ENCODE peak calls at places on chromosomes 5 and 9, in ten cellular contexts. Y is tibial nerve, N is suprapubic skin, O is spleen, C is endothelial cell of umbilical vein, D is uterus, P is H54, A is thyroid gland, X is body of pancreas, E is GM12892. L is an unnamed sample.

GRCh38 chr5:116514521-116514920 is 60.1 kb downstream of the SEMA6A start:
- DNase-seq in Y (no peak), N (no peak), O (no peak), C (no peak), D (no peak), P (no peak), A (no peak), X (no peak), E (no peak), L (no peak)

GRCh38 chr5:146283344-146283761 is 55.3 kb upstream of the POU4F3 start:
- DNase-seq in Y (no peak), N (no peak), O (no peak), C (peak; percentile 73), D (no peak), P (peak; percentile 76), A (no peak), X (no peak), E (no peak), L (no peak)

GRCh38 chr9:127451681-127452480 is 571 bp downstream of the LRSAM1 start:
- DNase-seq in Y (no peak), N (peak; percentile 79), O (peak; percentile 90), C (peak; percentile 65), D (peak; percentile 63), P (peak; percentile 91), A (peak; percentile 60), X (peak; percentile 40), E (peak; percentile 49), L (peak; percentile 75)

GRCh38 chr5:141882594-141883183 is 4.5 kb upstream of the PCDH1 start:
- DNase-seq in Y (no peak), N (no peak), O (no peak), C (no peak), D (no peak), P (no peak), A (no peak), X (peak; percentile 32), E (no peak), L (no peak)

GRCh38 chr5:133952729-133953567 is 15.5 kb downstream of the C5orf15 start:
- DNase-seq in Y (peak; percentile 41), N (peak; percentile 76), O (no peak), C (peak; percentile 74), D (peak; percentile 69), P (peak; percentile 66), A (peak; percentile 33), X (peak; percentile 28), E (no peak), L (no peak)

GRCh38 chr9:117737721-117738226 is 33.6 kb downstream of the TLR4 start:
- DNase-seq in Y (no peak), N (no peak), O (no peak), C (no peak), D (no peak), P (no peak), A (no peak), X (no peak), E (no peak), L (no peak)

GRCh38 chr9:98374385-98375051 is 119.1 kb upstream of the TBC1D2 start:
- DNase-seq in Y (no peak), N (peak; percentile 21), O (no peak), C (peak; percentile 45), D (no peak), P (peak; percentile 95), A (no peak), X (peak; percentile 84), E (no peak), L (peak; percentile 23)

GRCh38 chr5:66281309-66281708 is 137.2 kb downstream of the SREK1 start:
- DNase-seq in Y (no peak), N (no peak), O (no peak), C (no peak), D (no peak), P (no peak), A (no peak), X (no peak), E (no peak), L (no peak)

GRCh38 chr5:91281409-91281808 is 101.7 kb downstream of the ARRDC3 start:
- DNase-seq in Y (no peak), N (no peak), O (no peak), C (peak; percentile 90), D (no peak), P (no peak), A (peak; percentile 32), X (no peak), E (no peak), L (peak; percentile 4)

DNA sequence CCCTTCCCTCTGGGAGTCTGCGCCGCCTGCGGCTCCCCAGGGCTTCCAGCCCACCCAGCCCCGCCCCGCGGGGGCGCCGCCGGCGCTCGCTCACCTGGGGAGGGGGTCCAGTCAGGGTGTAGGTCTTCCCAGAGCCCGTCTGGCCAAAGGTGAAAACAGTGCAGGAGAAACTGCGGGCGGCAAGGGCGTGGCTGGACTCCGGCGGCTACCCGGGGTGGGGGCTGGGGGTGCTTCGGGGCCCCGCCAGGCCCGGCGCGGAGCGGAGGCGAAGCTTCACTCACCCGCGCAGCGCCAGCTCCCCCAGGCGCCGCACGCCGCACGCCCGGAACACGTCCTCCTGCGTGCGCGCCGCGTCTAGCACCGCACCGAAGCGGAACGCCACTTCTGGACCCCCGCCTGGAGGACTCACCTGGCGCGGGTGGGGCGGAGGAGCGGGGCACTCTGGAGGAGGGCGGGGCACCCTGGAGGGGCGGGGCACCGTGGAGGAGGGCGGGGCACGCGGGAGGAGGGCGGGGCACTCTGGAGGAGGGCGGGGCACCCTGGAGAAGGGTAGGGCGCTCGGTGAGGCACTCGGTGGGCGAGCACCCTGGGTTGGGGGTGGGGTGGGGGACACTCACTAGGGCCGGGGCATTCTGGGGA is 952 bp downstream of the KIF12 start:
- DNase-seq in Y (no peak), N (peak; percentile 57), O (no peak), C (no peak), D (peak; percentile 26), P (no peak), A (peak; percentile 80), X (peak; percentile 80), E (no peak), L (peak; percentile 46)
- TF ChIP-seq POLR2A in Y (no peak), N (no peak), O (no peak), C (no peak), D (no peak), P (no peak), A (no peak), X (no peak), E (no peak), L (no peak)

DNA sequence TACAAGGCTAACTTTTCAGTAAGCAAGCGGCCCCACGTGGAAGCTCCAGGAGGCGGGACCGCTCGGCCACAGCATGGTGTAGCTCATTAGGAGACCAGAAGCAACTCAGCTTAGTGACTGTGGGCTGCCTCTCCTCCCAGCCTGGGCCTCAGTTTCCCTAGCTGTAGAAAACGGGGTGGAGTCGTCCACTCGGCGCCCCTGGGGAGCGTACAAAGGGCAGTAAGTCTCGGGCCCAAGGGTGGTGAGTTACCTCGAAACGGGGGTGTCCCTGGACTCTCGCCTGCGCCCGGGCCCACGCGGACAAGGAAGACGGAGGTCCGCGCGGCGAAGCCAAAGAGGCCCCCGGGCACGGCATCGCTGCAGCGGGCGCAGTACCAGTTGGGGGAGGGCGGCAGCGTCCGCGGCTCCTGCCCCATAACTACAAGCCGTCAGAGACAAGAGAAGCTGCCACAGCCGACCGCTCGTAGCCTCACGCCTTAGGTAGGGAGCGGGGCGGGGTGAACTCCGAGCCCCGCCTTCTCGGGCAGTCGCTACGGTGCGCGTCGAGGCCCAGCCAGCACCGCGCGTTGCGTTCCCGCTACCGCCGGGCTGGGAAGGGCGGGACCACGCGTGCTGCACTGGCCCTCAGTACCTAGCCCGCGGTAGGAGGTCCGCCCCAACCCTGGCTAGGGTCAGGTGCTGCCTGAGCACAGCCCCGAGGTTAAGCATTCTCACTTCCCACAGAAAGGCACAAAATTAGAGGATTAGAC is at the start of gene GEMIN5:
- DNase-seq in Y (peak; percentile 61), N (peak; percentile 84), O (peak; percentile 97), C (peak; percentile 88), D (peak; percentile 85), P (peak; percentile 75), A (peak; percentile 82), X (peak; percentile 89), E (peak; percentile 81), L (peak; percentile 94)
- TF ChIP-seq POLR2A in Y (peak; percentile 44), N (no peak), O (no peak), C (no peak), D (no peak), P (peak; percentile 61), A (peak; percentile 67), X (peak; percentile 17), E (peak; percentile 81), L (peak; percentile 64)

DNA sequence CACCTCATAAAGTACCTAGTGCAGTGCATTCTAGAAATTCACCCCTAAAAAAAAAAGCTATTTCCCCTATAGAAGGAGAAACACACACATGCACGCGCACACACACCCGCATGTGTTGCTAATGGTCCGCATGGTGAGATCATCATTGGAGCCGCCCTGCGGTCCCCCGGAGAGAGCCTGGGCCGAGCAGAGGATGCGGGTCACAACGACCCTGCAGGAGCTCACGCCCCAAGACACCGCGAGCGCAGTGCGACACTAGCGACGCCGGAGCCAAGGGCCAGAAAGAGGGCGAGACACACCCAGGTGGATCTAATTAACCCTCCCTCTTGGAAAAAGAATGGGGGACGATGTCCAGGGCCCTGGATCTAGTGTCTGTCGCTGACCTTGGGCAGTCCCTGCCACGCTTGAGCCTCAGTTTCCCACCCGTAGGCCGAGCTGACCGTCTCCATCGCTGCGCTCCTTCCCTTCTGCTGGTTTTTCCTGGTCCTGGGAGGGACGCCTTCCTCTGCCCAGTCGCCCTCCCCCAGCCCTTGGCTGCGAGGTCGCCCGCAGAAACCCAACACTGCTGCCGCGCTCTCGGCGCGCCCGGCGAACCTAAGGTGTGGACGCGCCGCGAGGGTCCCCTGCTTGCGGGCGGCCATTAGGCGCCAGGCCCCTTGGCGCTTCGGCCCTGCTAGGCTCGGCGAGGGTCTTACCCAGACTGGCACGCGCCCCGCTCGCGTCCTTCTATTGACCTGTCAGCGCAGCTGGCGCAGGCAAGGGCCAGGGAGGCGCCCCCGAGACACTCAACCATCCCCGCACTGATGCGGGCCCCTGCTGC is 47.6 kb upstream of the RNF20 start:
- DNase-seq in Y (no peak), N (peak; percentile 64), O (no peak), C (no peak), D (peak; percentile 41), P (no peak), A (peak; percentile 4), X (peak; percentile 65), E (no peak), L (peak; percentile 65)
- TF ChIP-seq POLR2A in Y (no peak), N (no peak), O (no peak), C (no peak), D (no peak), P (no peak), A (no peak), X (no peak), E (no peak), L (peak; percentile 47)

GRCh38 chr5:180811012-180811622 is 8.5 kb upstream of the MGAT1 start:
- DNase-seq in Y (no peak), N (no peak), O (no peak), C (no peak), D (no peak), P (no peak), A (no peak), X (no peak), E (no peak), L (no peak)

GRCh38 chr5:180810210-180811011 is 7.8 kb upstream of the MGAT1 start:
- DNase-seq in Y (peak; percentile 89), N (peak; percentile 97), O (peak; percentile 99), C (peak; percentile 95), D (peak; percentile 98), P (peak; percentile 79), A (peak; percentile 97), X (peak; percentile 96), E (peak; percentile 84), L (peak; percentile 97)

GRCh38 chr5:180807654-180808414 is 5.2 kb upstream of the MGAT1 start:
- DNase-seq in Y (no peak), N (no peak), O (no peak), C (peak; percentile 54), D (no peak), P (no peak), A (no peak), X (no peak), E (no peak), L (no peak)

GRCh38 chr5:180808461-180809000 is 5.9 kb upstream of the MGAT1 start:
- DNase-seq in Y (no peak), N (no peak), O (no peak), C (no peak), D (no peak), P (no peak), A (no peak), X (no peak), E (no peak), L (no peak)

GRCh38 chr5:180809403-180810209 is 7.0 kb upstream of the MGAT1 start:
- DNase-seq in Y (peak; percentile 82), N (peak; percentile 92), O (peak; percentile 97), C (peak; percentile 76), D (peak; percentile 87), P (peak; percentile 79), A (peak; percentile 90), X (peak; percentile 90), E (peak; percentile 57), L (peak; percentile 94)
- TF ChIP-seq POLR2A in Y (peak; percentile 28), N (no peak), O (no peak), C (no peak), D (no peak), P (no peak), A (no peak), X (no peak), E (no peak), L (no peak)

L was measured in erythroblast.